ENCODE peak calls at places on chromosomes 4 and X, in five cellular contexts. N, V, M, K and R are unnamed samples.

GRCh38 chr4:108830509-108831244 is 67.8 kb upstream of the ETNPPL start:
- DNase-seq in M (peak), V (no peak), K (peak), N (no peak), R (no peak)

GRCh38 chr4:52873861-52874343 is 11.8 kb downstream of the RASL11B start:
- DNase-seq in N (no peak), K (peak), V (no peak), M (no peak), R (no peak)

GRCh38 chr4:2787230-2788100 is 5.4 kb upstream of the SH3BP2 start:
- DNase-seq in K (no peak), V (peak), M (no peak), N (no peak), R (no peak)

GRCh38 chr4:81369898-81370297 is 101.8 kb downstream of the RASGEF1B start:
- DNase-seq in K (no peak), V (no peak), N (no peak), M (no peak), R (no peak)

GRCh38 chr4:74456056-74456744 is 11.3 kb downstream of the AREG start:
- DNase-seq in K (peak), V (no peak), M (no peak), N (no peak), R (no peak)

GRCh38 chr4:186169333-186169941 is 21.9 kb upstream of the CYP4V2 start:
- DNase-seq in M (no peak), V (no peak), N (no peak), K (no peak), R (no peak)

GRCh38 chr4:2812985-2813384 is 20.1 kb downstream of the SH3BP2 start:
- DNase-seq in M (no peak), N (no peak), K (no peak), V (no peak), R (no peak)

GRCh38 chr4:124061413-124061812 is 651.1 kb downstream of the ANKRD50 start:
- DNase-seq in K (peak), N (no peak), M (no peak), V (no peak), R (no peak)

GRCh38 chrX:38085797-38086196 is 79.4 kb downstream of the SYTL5 start:
- DNase-seq in N (no peak), K (no peak), M (no peak), V (no peak), R (no peak)

GRCh38 chr4:2933566-2934076 is 29.6 kb downstream of the NOP14 start:
- DNase-seq in V (peak), M (no peak), N (no peak), K (no peak), R (no peak)

GRCh38 chrX:47540754-47541538 is 20.1 kb upstream of the ARAF start:
- DNase-seq in M (peak), K (peak), V (no peak), N (peak), R (peak)

GRCh38 chr4:166458756-166459155 is 585.7 kb downstream of the TLL1 start:
- DNase-seq in N (peak), V (no peak), M (no peak), K (peak), R (no peak)

GRCh38 chr4:6390357-6390756 is 82.1 kb downstream of the PPP2R2C start:
- DNase-seq in M (no peak), K (no peak), N (no peak), V (no peak), R (no peak)

GRCh38 chrX:57232658-57233360 is 53.7 kb upstream of the FAAH2 start:
- DNase-seq in V (no peak), M (no peak), K (no peak), N (no peak), R (no peak)

GRCh38 chrX:109684136-109684535 is 48.9 kb downstream of the ACSL4 start:
- DNase-seq in K (no peak), M (no peak), V (no peak), N (peak), R (no peak)

GRCh38 chr4:138670681-138671080 is 344.9 kb upstream of the NOCT start:
- DNase-seq in V (no peak), M (no peak), K (no peak), N (no peak), R (no peak)